ENCODE peak calls at places on chromosome 17, in nine cellular contexts. S is GM13977; A is activated CD8-positive, alpha-beta T cell treated with anti-CD3 and anti-CD28 coated beads for 36 hours; M is HEK293T; B is RWPE2; L is HS-5; D is non-pigmented ciliary epithelial cell; G is iPS DF 6.9; W is globus pallidus. P is an unnamed sample.

GRCh38 chr17:46212634-46213435 is 19.6 kb upstream of the KANSL1 start:
- DNase-seq in M (peak; percentile 76), S (peak; percentile 72), A (peak; percentile 74), D (peak; percentile 54), G (no peak), W (peak; percentile 83), B (no peak), L (peak; percentile 40), P (no peak)

GRCh38 chr17:73166731-73167581 is 2.1 kb downstream of the SSTR2 start:
- DNase-seq in S (peak; percentile 68), L (no peak), G (no peak), D (no peak), W (no peak), A (peak; percentile 52), B (no peak), M (no peak), P (no peak)

GRCh38 chr17:80330276-80330675 is 69.6 kb downstream of the RNF213 start:
- DNase-seq in L (no peak), D (no peak), M (no peak), A (no peak), G (no peak), S (no peak), B (no peak), W (no peak), P (no peak)

GRCh38 chr17:17027442-17028058 is 14.7 kb upstream of the MPRIP start:
- DNase-seq in B (no peak), L (no peak), S (no peak), G (no peak), D (no peak), A (no peak), M (no peak), W (no peak), P (no peak)

GRCh38 chr17:72390675-72391501 is 270.1 kb downstream of the SOX9 start:
- DNase-seq in W (no peak), D (no peak), L (peak; percentile 71), A (no peak), S (no peak), B (no peak), G (no peak), M (no peak), P (no peak)

GRCh38 chr17:78375401-78376079 is 2.9 kb upstream of the PGS1 start:
- DNase-seq in W (no peak), L (peak; percentile 89), D (peak; percentile 89), A (no peak), S (no peak), M (no peak), B (no peak), G (no peak), P (no peak)

GRCh38 chr17:46171939-46172338 is 21.3 kb downstream of the KANSL1 start:
- DNase-seq in W (no peak), B (no peak), M (no peak), G (no peak), A (no peak), D (no peak), L (no peak), S (no peak), P (no peak)

GRCh38 chr17:77131919-77132318 is 8.8 kb upstream of the SEC14L1 start:
- DNase-seq in S (no peak), M (no peak), L (peak; percentile 78), A (no peak), W (no peak), G (no peak), B (peak; percentile 85), D (no peak), P (no peak)

GRCh38 chr17:69655902-69656301 is 241.4 kb downstream of the MAP2K6 start:
- DNase-seq in M (no peak), A (no peak), S (no peak), W (no peak), B (no peak), D (no peak), G (no peak), L (no peak), P (no peak)

P was measured in left ventricle myocardium inferior.